ENCODE peak calls at places on chromosomes 1 and 21, in nine cellular contexts. X is stomach, U is GM23248, W is lower lobe of right lung, J is aorta, K is MM.1S, H is neuronal stem cell, F is mammary epithelial cell, T is HCT116. N is an unnamed sample. For H3K27me3 and H3K4me1, the result is how much of the 10 kb centered on the place peaks cover.

GRCh38 chr21:46189959-46190490 is 5.8 kb upstream of the SPATC1L start:
- DNase-seq in X (no peak), U (no peak), W (no peak), J (peak), K (no peak), H (no peak), F (no peak), T (no peak), N (no peak)

GRCh38 chr1:203126151-203126865 is 1.2 kb upstream of the ADORA1 start:
- DNase-seq in X (no peak), U (peak), W (no peak), J (no peak), K (no peak), H (peak), F (no peak), T (no peak), N (no peak)

GRCh38 chr1:8607906-8608305 is 209.5 kb downstream of the RERE start:
- DNase-seq in X (no peak), U (no peak), W (no peak), J (no peak), K (no peak), H (no peak), F (no peak), T (peak), N (no peak)

GRCh38 chr1:40757084-40757483 is 26.5 kb upstream of the KCNQ4 start:
- DNase-seq in X (no peak), U (no peak), W (no peak), J (no peak), K (no peak), H (no peak), F (no peak), T (no peak), N (no peak)

GRCh38 chr1:235145639-235146038 is 15.4 kb downstream of the RBM34 start:
- DNase-seq in X (no peak), U (no peak), W (no peak), J (no peak), K (no peak), H (no peak), F (no peak), T (no peak), N (no peak)

GRCh38 chr1:151716771-151717631 is at the start of gene CELF3:
- DNase-seq in X (no peak), U (peak), W (no peak), J (no peak), K (peak), H (peak), F (no peak), T (no peak), N (peak)

GRCh38 chr21:36694041-36694515 is 4.8 kb upstream of the SIM2 start:
- DNase-seq in X (no peak), U (no peak), W (no peak), J (no peak), K (no peak), H (no peak), F (no peak), T (no peak), N (no peak)

GRCh38 chr21:44408226-44408625 is 47.1 kb upstream of the LRRC3 start:
- DNase-seq in X (no peak), U (no peak), W (no peak), J (no peak), K (no peak), H (no peak), F (no peak), T (no peak), N (no peak)

GRCh38 chr21:41290106-41290799 is 26.3 kb upstream of the FAM3B start:
- DNase-seq in X (no peak), U (peak), W (no peak), J (no peak), K (no peak), H (no peak), F (no peak), T (no peak), N (no peak)

GRCh38 chr1:98781906-98782305 is 120.4 kb downstream of the SNX7 start:
- DNase-seq in X (no peak), U (no peak), W (no peak), J (no peak), K (no peak), H (no peak), F (no peak), T (no peak), N (no peak)

GRCh38 chr1:53197301-53198205 is 929 bp downstream of the CPT2 start:
- DNase-seq in X (no peak), U (peak), W (no peak), J (no peak), K (no peak), H (no peak), F (no peak), T (no peak), N (no peak)

GRCh38 chr1:24195146-24195545 is 8.1 kb upstream of the IFNLR1 start:
- DNase-seq in X (no peak), U (no peak), W (no peak), J (no peak), K (no peak), H (no peak), F (peak), T (no peak), N (no peak)

GRCh38 chr1:234658143-234658542 is 48.2 kb upstream of the IRF2BP2 start:
- DNase-seq in X (peak), U (peak), W (peak), J (peak), K (no peak), H (no peak), F (peak), T (peak), N (no peak)

GRCh38 chr1:7784492-7785071 is 491 bp downstream of the PER3 start:
- DNase-seq in X (no peak), U (peak), W (peak), J (peak), K (no peak), H (no peak), F (no peak), T (no peak), N (no peak)

GRCh38 chr21:32748529-32748928 is 20.7 kb upstream of the SYNJ1 start:
- DNase-seq in X (no peak), U (no peak), W (no peak), J (no peak), K (no peak), H (no peak), F (no peak), T (no peak), N (no peak)

GRCh38 chr1:55155522-55155921 is 59.6 kb downstream of the USP24 start:
- DNase-seq in X (peak), U (no peak), W (peak), J (peak), K (no peak), H (no peak), F (no peak), T (no peak), N (peak)

GRCh38 chr1:180230791-180231505 is 884 bp downstream of the LHX4 start:
- DNase-seq in X (no peak), U (peak), W (no peak), J (no peak), K (peak), H (no peak), F (peak), T (no peak), N (no peak)

GRCh38 chr1:94296018-94296417 is 58.6 kb upstream of the ARHGAP29 start:
- DNase-seq in X (no peak), U (peak), W (no peak), J (no peak), K (no peak), H (no peak), F (peak), T (no peak), N (no peak)

GRCh38 chr1:14746393-14746792 is 147.9 kb downstream of the KAZN start:
- DNase-seq in X (no peak), U (no peak), W (no peak), J (no peak), K (no peak), H (no peak), F (no peak), T (no peak), N (no peak)

GRCh38 chr1:980602-981395 is 1.1 kb downstream of the PERM1 start:
- DNase-seq in X (no peak), U (no peak), W (no peak), J (peak), K (no peak), H (no peak), F (no peak), T (no peak), N (no peak)

DNA sequence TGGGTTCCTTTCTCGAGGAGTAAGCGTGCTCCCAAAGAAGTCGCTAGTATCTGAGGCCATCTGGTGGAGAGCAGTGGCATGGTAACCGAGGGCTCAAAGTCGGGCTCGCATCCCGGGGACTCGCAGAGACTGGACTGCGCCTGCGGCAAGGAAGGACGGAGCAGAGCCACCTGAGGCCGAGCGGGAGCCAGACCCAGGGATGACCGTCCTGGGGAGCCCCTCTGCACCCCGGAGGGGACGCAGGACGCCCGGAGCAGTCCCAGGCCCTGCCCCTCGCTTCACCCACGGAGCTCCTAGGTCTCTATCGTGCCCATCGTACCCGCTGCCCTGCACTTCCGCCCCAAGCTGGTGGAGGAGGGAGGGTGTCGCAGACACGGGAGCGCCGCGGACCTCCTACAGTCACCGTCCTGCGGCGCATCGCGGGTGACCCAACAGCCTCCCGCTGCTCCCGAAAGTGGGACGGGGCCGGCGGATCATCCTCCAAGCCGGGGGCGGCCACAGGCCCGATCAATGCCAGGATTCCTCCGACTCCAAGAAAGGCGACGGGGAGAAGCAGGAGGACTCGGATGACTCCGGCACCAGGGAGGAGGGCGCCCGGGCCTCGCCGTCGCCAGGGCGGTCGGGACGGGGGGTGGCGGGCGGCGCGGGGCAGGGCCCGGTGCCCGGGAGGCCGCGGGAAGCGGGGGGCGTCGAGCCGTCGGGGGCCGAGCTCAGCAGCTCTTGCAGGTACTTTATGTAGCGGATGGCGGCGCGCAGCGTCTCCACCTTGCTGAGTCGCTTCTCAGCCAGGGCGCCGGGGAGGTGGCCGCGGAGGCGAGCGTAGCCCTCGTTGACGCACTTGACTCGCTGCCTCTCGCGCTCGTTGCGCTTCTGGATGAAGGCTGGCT is 2.3 kb upstream of the CACNA1S start:
- DNase-seq in X (peak), U (peak), W (peak), J (peak), K (peak), H (peak), F (peak), T (peak), N (peak)
- H3K27me3 ChIP-seq in X (under half), U (under half), W (under half), J (under half), K (under half), H (under half), F (under half), T (under half), N (under half)

DNA sequence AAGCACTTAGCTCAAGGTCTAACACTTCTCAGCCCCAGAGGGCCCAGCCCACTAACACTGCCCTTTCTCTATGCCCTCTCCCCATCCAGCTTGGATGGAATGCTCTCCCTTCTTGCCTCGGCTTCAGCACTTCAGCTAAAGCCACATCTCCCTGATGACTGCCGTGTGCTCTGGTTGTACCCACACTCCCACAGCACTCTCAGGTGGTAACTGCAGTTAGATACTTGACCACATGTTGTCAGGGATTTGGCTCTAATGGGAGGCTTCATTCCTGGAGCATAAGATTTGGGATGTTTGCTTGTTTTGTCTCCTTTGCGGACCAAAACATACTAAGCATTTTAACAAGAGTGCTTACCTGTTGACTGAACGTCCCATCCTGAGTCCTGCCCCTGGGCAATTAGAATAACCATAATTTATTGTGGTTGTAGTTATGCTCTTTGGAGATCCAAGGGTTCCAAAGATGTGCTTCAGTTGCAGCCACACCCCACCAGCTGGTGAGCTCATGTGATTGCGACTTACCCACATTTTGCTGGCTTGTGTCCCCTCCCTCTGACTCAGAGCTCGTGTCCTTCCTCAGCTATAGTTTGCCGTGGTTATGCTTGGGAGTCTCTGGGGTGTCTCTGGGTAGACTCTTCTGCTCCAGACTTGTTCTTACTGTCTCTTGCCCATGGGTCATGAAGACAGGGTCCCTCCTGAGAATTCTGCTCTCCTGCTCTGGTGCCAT is 7.7 kb upstream of the SLC26A9 start:
- DNase-seq in X (no peak), U (peak), W (no peak), J (peak), K (no peak), H (no peak), F (peak), T (no peak), N (no peak)
- H3K4me1 ChIP-seq in X (under half), U (under half), W (under half), J (under half), K (under half), H (under half), F (under half), T (under half), N (under half)

DNA sequence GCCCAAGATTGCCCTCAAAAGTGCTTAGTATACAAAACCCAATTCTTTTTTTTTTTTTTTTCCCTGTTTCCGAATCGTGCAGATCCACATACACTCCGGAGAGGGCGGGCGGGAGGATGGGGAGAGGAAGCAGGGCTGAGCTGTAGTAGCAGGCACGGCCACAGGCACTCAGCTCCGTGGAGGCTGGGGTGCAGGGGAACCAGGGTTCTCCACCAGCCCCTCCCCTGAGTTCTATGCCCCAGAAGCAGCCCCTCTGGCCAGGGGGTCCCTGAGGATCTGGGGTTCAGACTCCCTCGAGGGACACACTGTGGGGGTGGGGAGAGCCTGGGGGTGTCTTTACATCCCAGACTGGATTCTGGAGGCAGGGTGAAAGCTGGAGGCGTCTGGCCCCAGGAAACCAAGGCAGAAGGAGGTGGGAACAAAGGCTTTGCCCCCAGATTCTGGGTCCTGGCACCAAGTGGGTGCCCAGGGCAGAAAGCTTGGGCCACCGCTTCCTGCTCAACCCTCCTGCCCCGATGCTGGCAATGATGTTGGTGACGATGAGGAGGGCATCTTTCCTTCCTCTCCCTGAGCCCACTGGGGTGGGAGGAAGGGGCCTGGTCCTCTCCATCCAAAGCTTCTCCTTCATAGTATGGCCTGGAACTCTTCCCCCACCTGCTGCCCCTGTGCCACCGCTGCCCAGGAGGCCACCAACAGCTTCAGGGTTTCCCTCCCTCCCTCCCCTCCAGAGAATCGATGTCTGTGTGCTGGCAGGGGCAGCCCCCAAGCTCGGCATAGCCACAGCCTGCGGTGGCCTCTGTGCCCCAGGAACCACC is 106.4 kb upstream of the TARDBP start:
- DNase-seq in X (no peak), U (no peak), W (no peak), J (no peak), K (no peak), H (no peak), F (no peak), T (no peak), N (no peak)
- H3K4me3 ChIP-seq in X (no peak), U (no peak), W (no peak), J (no peak), K (no peak), H (no peak), F (no peak), T (no peak), N (no peak)

DNA sequence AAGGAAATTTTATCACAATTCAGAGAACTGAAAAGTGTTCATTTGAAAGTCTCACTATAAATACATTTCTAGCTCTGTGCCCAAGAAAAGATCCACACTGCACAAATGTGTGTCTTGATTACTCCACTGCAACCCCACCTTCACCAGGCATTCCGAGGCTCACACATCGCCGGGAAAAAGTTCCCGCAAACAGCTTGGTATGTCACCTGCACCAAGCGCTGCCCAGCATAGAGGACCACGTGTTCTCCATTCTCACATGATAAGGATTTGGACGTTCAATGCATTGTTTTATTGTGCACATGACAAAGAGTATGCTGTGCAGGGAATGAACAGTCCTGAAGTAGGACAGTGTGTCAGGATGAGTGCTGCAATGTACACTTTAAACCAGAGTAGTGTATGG is 70.1 kb downstream of the ERG start:
- DNase-seq in X (no peak), U (no peak), W (no peak), J (no peak), K (no peak), H (no peak), F (no peak), T (no peak), N (no peak)
- H3K27me3 ChIP-seq in X (under half), U (under half), W (under half), J (under half), K (under half), H (under half), F (under half), T (under half), N (under half)

DNA sequence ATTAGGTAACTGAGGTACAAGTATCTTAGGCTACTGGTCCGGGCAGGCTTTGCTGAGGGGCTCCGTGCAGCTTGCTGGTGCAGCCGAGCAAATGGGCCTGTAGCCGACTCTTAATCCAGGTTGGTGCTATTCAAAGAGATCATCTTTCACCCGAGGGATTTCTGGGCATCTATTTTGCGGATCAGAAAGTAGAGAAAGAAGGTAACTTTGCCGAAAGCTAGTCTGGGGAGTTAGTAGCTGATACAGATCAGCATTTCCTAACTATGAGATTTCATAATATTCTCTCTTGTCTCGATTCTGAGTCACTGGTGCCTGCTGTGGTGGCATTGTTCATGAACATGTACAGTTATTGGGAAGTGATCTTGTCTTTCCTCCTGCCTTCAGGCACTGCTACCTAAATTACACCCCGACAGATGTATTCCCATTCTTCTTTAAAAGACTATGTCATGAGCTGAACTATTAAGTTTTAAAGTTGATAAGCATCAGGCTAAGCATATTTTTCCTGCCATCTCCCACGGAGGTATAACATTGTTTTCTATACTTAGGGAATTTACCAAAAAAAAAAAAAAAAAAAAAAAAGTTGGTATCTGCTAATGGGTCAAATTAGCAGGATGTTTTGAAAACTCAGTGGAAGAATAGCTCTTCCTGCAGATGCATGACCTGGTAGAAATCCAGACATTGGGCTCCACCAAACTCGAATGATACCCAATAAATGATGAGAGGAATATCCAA is 57.1 kb downstream of the NFIA start:
- DNase-seq in X (no peak), U (peak), W (no peak), J (no peak), K (no peak), H (no peak), F (peak), T (no peak), N (no peak)
- H3K4me1 ChIP-seq in X (under half), U (under half), W (half or more), J (under half), K (under half), H (under half), F (under half), T (under half), N (under half)

N was measured in CD4-positive, CD25-positive, alpha-beta regulatory T cell.